ENCODE peak calls at places on chromosomes 4 and X, in nine cellular contexts. B is SJSA1, N is K562, Q is stomach, O is transverse colon, H is thyroid gland, F is bronchial epithelial cell, E is left lung, K is left ventricle myocardium inferior. S is an unnamed sample.

GRCh38 chr4:98994474-98995182 is 893 bp upstream of the METAP1 start:
- DNase-seq in H (no peak), B (no peak), N (no peak), O (no peak), K (no peak), F (peak; percentile 29), E (no peak), Q (no peak), S (no peak)

GRCh38 chrX:17814557-17814956 is 46.5 kb downstream of the RAI2 start:
- DNase-seq in O (no peak), H (no peak), F (peak; percentile 7), E (no peak), N (no peak), K (no peak), B (no peak), Q (no peak), S (no peak)

GRCh38 chrX:2242326-2242725 is 258.4 kb downstream of the DHRSX start:
- DNase-seq in H (no peak), K (no peak), E (no peak), F (no peak), Q (no peak), N (no peak), O (no peak), B (no peak), S (no peak)

GRCh38 chr4:96525901-96526300 is 686.0 kb downstream of the PDHA2 start:
- DNase-seq in K (no peak), E (no peak), B (no peak), Q (no peak), H (no peak), O (no peak), N (no peak), F (no peak), S (no peak)

GRCh38 chr4:175054980-175055379 is 136.8 kb downstream of the ADAM29 start:
- DNase-seq in K (no peak), F (no peak), Q (no peak), E (no peak), B (no peak), H (no peak), O (no peak), N (no peak), S (no peak)

GRCh38 chr4:7309176-7309575 is 116.8 kb downstream of the SORCS2 start:
- DNase-seq in F (no peak), B (no peak), H (no peak), Q (no peak), O (no peak), N (no peak), E (no peak), K (peak; percentile 27), S (no peak)

GRCh38 chr4:105022811-105023667 is 123.6 kb upstream of the TET2 start:
- DNase-seq in K (no peak), F (peak; percentile 85), H (no peak), B (no peak), N (no peak), O (no peak), E (peak; percentile 60), Q (no peak), S (no peak)

GRCh38 chr4:8110071-8110986 is 48.3 kb downstream of the ABLIM2 start:
- DNase-seq in N (peak; percentile 44), B (no peak), E (no peak), Q (no peak), K (no peak), O (no peak), H (no peak), F (peak; percentile 83), S (no peak)

DNA sequence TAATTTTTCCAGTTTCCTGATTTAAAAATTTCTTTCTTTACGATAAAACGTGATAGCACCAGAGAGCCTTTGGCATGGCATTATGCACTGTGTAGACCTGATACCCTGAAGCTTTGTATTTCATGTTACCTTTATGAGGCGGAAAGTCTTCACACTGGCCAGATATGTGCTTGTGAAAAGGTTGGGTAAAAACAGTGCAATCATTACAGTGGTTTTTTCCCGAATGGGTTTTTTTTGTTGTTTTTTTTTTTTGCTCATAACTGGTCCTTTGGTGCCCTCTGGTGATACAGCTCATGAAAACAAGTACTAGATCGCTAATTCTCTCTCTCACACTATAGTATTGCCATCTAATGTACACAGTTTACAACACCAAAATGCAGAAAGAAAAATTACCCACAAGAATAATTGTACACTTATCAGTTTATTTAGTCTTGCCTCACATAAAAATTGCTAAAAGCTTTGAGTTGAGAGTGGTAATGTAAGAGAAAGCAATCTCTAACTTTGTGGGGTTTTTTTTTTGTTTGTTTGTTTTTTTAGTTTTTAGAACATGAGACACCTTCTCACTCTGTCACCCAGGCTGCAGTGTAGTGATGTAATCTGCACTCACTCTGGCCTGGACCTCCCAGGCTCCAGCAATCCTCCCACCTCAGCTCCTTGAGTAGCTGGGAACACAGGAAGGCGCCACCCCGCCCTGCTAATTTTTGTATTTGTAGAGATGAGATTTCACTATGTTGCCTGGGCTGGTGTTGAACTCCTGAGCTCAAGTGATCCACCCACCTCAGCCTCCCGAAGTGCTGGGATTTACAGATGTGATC is 21.3 kb downstream of the SPCS3 start:
- DNase-seq in H (no peak), K (no peak), Q (no peak), O (no peak), N (peak; percentile 32), F (peak; percentile 40), B (peak; percentile 79), E (no peak), S (peak; percentile 34)
- H3K4me3 ChIP-seq in H (no peak overlapping the region), K (peak overlapping the region; percentile 24), Q (no peak overlapping the region), O (no peak overlapping the region), N (no peak overlapping the region), F (no peak overlapping the region), B (no peak overlapping the region), E (no peak overlapping the region), S (no peak overlapping the region)

DNA sequence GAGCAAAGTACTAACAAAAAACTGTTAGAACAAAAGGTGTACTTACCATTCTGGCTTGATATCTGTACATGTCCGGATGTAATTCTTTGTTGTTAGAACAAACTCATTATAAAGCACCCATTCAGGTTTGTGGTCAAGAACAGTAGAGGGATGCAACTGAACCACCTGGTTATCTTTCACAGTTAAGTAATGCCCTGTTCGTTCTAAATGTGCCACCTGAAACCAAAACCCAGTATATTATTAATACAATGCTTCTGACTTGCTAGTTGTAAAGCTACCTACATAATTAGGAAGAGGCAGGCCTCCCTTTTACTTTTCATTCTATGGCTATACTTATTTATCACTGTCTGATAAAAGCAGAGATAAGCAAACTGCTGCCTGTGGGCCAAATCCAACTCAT is 54.8 kb downstream of the DHX15 start:
- DNase-seq in E (no peak), K (no peak), N (no peak), O (no peak), Q (no peak), H (no peak), F (no peak), B (no peak), S (no peak)
- H3K36me3 ChIP-seq in E (no peaks in the 10 kb centered on the region), K (peaks cover 85% of the 10 kb centered on the region), N (peaks cover 94% of the 10 kb centered on the region), O (peaks cover 36% of the 10 kb centered on the region), Q (peaks cover 7% of the 10 kb centered on the region), H (peaks cover 21% of the 10 kb centered on the region), F (peaks cover 7% of the 10 kb centered on the region), B (peaks cover 30% of the 10 kb centered on the region), S (peaks cover 11% of the 10 kb centered on the region)

DNA sequence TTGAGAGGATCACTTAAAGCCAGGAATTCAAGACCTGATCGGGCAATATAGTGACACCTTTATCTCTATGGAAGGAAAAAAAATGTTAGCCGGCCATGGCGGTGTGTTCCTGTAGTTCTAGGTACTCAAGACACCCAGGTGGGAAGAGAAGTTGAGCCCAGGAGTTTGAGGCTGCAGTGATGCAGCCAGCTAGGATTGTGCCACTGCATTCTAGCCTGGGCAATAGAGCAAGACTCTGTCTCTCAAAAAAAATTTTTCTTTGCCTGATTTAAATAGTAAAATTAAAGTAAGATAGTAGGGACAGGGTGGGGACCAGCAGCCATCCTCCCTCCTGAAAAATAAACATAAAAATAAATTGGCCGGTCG is 16.9 kb upstream of the FAM47E start:
- DNase-seq in H (no peak), N (no peak), Q (no peak), K (no peak), B (no peak), E (no peak), O (no peak), F (no peak), S (no peak)
- H3K4me3 ChIP-seq in H (no peak overlapping the region), N (peak overlapping the region; percentile 61), Q (no peak overlapping the region), K (no peak overlapping the region), B (no peak overlapping the region), E (no peak overlapping the region), O (no peak overlapping the region), F (no peak overlapping the region), S (no peak overlapping the region)

GRCh38 chrX:136679581-136679980 is 31.6 kb downstream of the CD40LG start:
- DNase-seq in K (no peak), H (no peak), N (no peak), B (no peak), E (no peak), F (no peak), O (no peak), Q (no peak), S (no peak)
- H3K36me3 ChIP-seq in K (peaks cover 35% of the 10 kb centered on the region), H (no peaks in the 10 kb centered on the region), N (no peaks in the 10 kb centered on the region), B (no peaks in the 10 kb centered on the region), E (no peaks in the 10 kb centered on the region), F (no peaks in the 10 kb centered on the region), O (no peaks in the 10 kb centered on the region), Q (no peaks in the 10 kb centered on the region), S (no peaks in the 10 kb centered on the region)

S was measured in small intestine.